ENCODE peak calls at places on chromosomes 5 and 9, in seven cellular contexts. P, E, U, K, D, X and O are unnamed samples.

GRCh38 chr9:100191264-100191663 is 92.2 kb downstream of the INVS start:
- DNase-seq in P (no peak), E (no peak), U (no peak), K (no peak), D (no peak), X (no peak), O (no peak)

GRCh38 chr9:16848189-16848588 is 22.3 kb downstream of the BNC2 start:
- DNase-seq in P (no peak), E (no peak), U (no peak), K (no peak), D (no peak), X (no peak), O (no peak)

GRCh38 chr5:173735691-173736090 is 119.2 kb upstream of the BOD1 start:
- DNase-seq in P (no peak), E (no peak), U (no peak), K (no peak), D (no peak), X (no peak), O (no peak)

GRCh38 chr5:127754259-127754658 is 51.1 kb downstream of the CCDC192 start:
- DNase-seq in P (no peak), E (no peak), U (no peak), K (no peak), D (no peak), X (no peak), O (no peak)

GRCh38 chr9:125701351-125701750 is 5.7 kb downstream of the MAPKAP1 start:
- DNase-seq in P (no peak), E (no peak), U (no peak), K (no peak), D (no peak), X (peak; percentile 81), O (no peak)

GRCh38 chr5:120228262-120229031 is 235.7 kb upstream of the PRR16 start:
- DNase-seq in P (no peak), E (no peak), U (no peak), K (no peak), D (no peak), X (peak; percentile 29), O (no peak)

GRCh38 chr9:126614088-126614454 is 343 bp downstream of the LMX1B start:
- DNase-seq in P (no peak), E (no peak), U (no peak), K (no peak), D (no peak), X (no peak), O (no peak)

GRCh38 chr5:5616247-5616895 is 193.9 kb downstream of the ICE1 start:
- DNase-seq in P (no peak), E (no peak), U (no peak), K (no peak), D (no peak), X (no peak), O (no peak)

GRCh38 chr9:6153425-6153824 is 62.2 kb upstream of the IL33 start:
- DNase-seq in P (no peak), E (no peak), U (no peak), K (no peak), D (no peak), X (peak; percentile 81), O (no peak)

GRCh38 chr5:44321176-44321575 is 68.0 kb downstream of the FGF10 start:
- DNase-seq in P (no peak), E (no peak), U (no peak), K (no peak), D (no peak), X (no peak), O (no peak)

GRCh38 chr5:154779105-154779504 is 23.9 kb downstream of the LARP1 start:
- DNase-seq in P (no peak), E (no peak), U (no peak), K (no peak), D (no peak), X (peak; percentile 84), O (no peak)

GRCh38 chr5:68519135-68519534 is 303.6 kb downstream of the PIK3R1 start:
- DNase-seq in P (no peak), E (no peak), U (no peak), K (no peak), D (no peak), X (no peak), O (no peak)

GRCh38 chr5:147510885-147511284 is 1.0 kb upstream of the DPYSL3 start:
- DNase-seq in P (no peak), E (no peak), U (no peak), K (no peak), D (no peak), X (no peak), O (no peak)

GRCh38 chr5:134741052-134741451 is 2.7 kb downstream of the CAMLG start:
- DNase-seq in P (no peak), E (no peak), U (no peak), K (no peak), D (no peak), X (no peak), O (no peak)

GRCh38 chr9:88534456-88535225 is at the start of gene NXNL2:
- DNase-seq in P (peak; percentile 79), E (no peak), U (no peak), K (no peak), D (peak; percentile 80), X (peak; percentile 56), O (no peak)
- H3K4me3 ChIP-seq in P (peak within 1 kb of the TSS; percentile 27), E (peak within 1 kb of the TSS; percentile 52), U (no peak within 1 kb of the TSS), K (peak within 1 kb of the TSS; percentile 91), D (no peak within 1 kb of the TSS), X (peak within 1 kb of the TSS; percentile 55), O (no peak within 1 kb of the TSS)

GRCh38 chr5:137190441-137190840 is 308.7 kb downstream of the SPOCK1 start:
- DNase-seq in P (no peak), E (no peak), U (no peak), K (no peak), D (no peak), X (peak; percentile 27), O (no peak)

GRCh38 chr5:137192293-137192743 is 306.8 kb downstream of the SPOCK1 start:
- DNase-seq in P (no peak), E (no peak), U (no peak), K (no peak), D (no peak), X (peak; percentile 50), O (no peak)

GRCh38 chr5:137191179-137191578 is 307.9 kb downstream of the SPOCK1 start:
- DNase-seq in P (no peak), E (no peak), U (no peak), K (no peak), D (no peak), X (no peak), O (no peak)

GRCh38 chr5:137186759-137187461 is 312.2 kb downstream of the SPOCK1 start:
- DNase-seq in P (no peak), E (no peak), U (no peak), K (no peak), D (no peak), X (peak; percentile 55), O (no peak)

DNA sequence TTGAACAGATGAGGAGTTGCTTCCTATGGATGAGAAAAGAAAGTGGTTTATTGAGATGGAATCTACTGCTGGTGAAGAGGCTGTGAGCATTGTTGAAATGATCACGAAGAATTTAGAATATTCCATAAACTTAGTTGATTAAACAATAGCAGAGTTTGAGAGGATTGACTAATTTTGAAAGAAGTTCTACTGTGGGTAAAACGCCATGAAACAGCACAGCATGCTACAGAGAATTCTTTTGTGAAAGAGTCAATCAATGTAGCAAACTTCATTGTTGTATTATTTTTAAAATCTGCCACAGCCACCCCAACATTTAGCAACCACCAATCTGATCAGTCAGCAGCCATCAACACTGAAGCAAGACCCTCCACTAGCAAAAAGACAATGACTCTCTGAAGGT is 309.1 kb downstream of the SPOCK1 start:
- DNase-seq in P (no peak), E (no peak), U (no peak), K (no peak), D (no peak), X (no peak), O (no peak)
- H3K4me3 ChIP-seq in P (no peak overlapping the region), E (no peak overlapping the region), U (no peak overlapping the region), K (no peak overlapping the region), D (no peak overlapping the region), X (no peak overlapping the region), O (no peak overlapping the region)

GRCh38 chr5:175824621-175825020 is 46.8 kb upstream of the CPLX2 start:
- DNase-seq in P (no peak), E (no peak), U (no peak), K (no peak), D (no peak), X (no peak), O (no peak)
- H3K4me3 ChIP-seq in P (no peak overlapping the region), E (no peak overlapping the region), U (no peak overlapping the region), K (no peak overlapping the region), D (no peak overlapping the region), X (no peak overlapping the region), O (no peak overlapping the region)

GRCh38 chr9:89313842-89314241 is 2.8 kb downstream of the CKS2 start:
- DNase-seq in P (no peak), E (no peak), U (no peak), K (no peak), D (no peak), X (peak; percentile 8), O (no peak)
- H3K4me3 ChIP-seq in P (no peak overlapping the region), E (no peak overlapping the region), U (peak overlapping the region; percentile 94), K (peak overlapping the region; percentile 100), D (no peak overlapping the region), X (peak overlapping the region; percentile 95), O (peak overlapping the region; percentile 96)

DNA sequence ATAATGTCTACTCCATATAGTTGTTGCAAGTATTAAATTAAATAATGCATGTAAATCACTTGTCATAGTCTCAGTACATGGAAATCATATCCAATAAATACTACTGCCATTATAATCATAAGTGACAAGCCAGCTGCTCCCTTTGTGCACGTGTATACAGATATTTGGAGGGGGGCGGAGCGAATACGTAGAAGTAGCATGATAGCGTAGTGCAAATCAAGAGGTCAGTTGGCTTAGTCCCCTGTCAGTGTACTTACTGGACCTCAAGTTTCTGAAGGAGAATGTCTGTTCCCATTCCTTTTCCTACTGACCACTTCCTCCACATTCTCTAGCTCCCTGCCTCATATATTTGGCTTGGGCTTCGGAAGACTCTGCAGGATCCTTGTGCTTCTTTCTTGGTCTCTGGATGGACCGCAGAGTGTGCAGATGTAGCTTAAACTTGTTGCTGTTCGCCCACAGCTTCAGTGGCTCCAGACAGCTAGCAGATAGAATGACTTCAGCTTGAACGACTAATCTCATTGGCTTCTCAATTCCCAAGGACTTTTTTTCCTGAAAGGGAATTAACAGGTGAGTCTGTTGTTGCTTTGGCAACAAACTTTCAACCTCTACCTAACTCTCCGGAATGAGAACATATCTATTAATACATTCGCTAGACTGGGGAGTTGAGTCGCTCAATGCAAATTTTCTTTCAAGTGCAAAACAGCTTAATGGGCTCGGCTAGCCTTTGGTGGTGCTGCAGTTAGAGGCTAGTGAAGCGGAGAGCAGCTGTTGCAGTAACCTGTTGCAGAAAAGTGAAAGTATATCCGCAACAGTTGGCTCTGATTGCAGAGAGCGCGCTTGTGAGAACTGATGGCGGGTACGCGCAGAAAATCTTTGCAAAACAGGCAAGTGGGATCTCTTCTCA is at the start of gene PCDHB1:
- DNase-seq in P (no peak), E (no peak), U (no peak), K (no peak), D (no peak), X (peak; percentile 14), O (no peak)
- H3K4me3 ChIP-seq in P (peak within 1 kb of the TSS; percentile 34), E (peak within 1 kb of the TSS; percentile 23), U (no peak within 1 kb of the TSS), K (peak within 1 kb of the TSS; percentile 65), D (no peak within 1 kb of the TSS), X (peak within 1 kb of the TSS; percentile 56), O (no peak within 1 kb of the TSS)